ENCODE peak calls at places on chromosomes 13 and 19, in four cellular contexts. A is H1, G is HepG2, Q is GM12878. E is an unnamed sample.

GRCh38 chr19:11504502-11505031 is 1.1 kb downstream of the ZNF653 start:
- DNase-seq in A (no peak), G (no peak), Q (no peak), E (no peak)

GRCh38 chr19:31181535-31181934 is 167.7 kb downstream of the TSHZ3 start:
- DNase-seq in A (no peak), G (no peak), Q (no peak), E (no peak)

GRCh38 chr19:21383980-21384582 is 12.9 kb upstream of the ZNF493 start:
- DNase-seq in A (no peak), G (no peak), Q (no peak), E (no peak)

GRCh38 chr13:46751811-46752635 is 44.9 kb downstream of the ESD start:
- DNase-seq in A (no peak), G (no peak), Q (peak), E (no peak)

GRCh38 chr13:40221460-40222201 is 444.8 kb downstream of the FOXO1 start:
- DNase-seq in A (no peak), G (peak), Q (no peak), E (no peak)

GRCh38 chr19:58229255-58229639 is 533 bp downstream of the ZNF544 start:
- DNase-seq in A (peak), G (peak), Q (no peak), E (no peak)

GRCh38 chr19:6464070-6464873 is at the start of gene CRB3:
- DNase-seq in A (peak), G (peak), Q (no peak), E (no peak)

GRCh38 chr19:3801412-3802096 is 15.4 kb upstream of the MATK start:
- DNase-seq in A (peak), G (no peak), Q (no peak), E (peak)

GRCh38 chr13:112453207-112453829 is 77.2 kb downstream of the SPACA7 start:
- DNase-seq in A (peak), G (no peak), Q (no peak), E (no peak)

GRCh38 chr19:1268392-1269064 is 604 bp upstream of the CIRBP start:
- DNase-seq in A (no peak), G (no peak), Q (no peak), E (no peak)

GRCh38 chr13:113211774-113212173 is 2.4 kb downstream of the CUL4A start:
- DNase-seq in A (no peak), G (peak), Q (no peak), E (no peak)

GRCh38 chr13:42102961-42103688 is 54.7 kb downstream of the DGKH start:
- DNase-seq in A (no peak), G (no peak), Q (no peak), E (no peak)

GRCh38 chr13:61362522-61362921 is 53.1 kb downstream of the PCDH20 start:
- DNase-seq in A (no peak), G (no peak), Q (no peak), E (no peak)

GRCh38 chr19:47398707-47399106 is 20.6 kb downstream of the MEIS3 start:
- DNase-seq in A (no peak), G (no peak), Q (no peak), E (no peak)
- TF ChIP-seq SUZ12 in A (no peak), G (no peak), Q (no peak), E (no peak)

GRCh38 chr19:8366961-8367326 is 3.0 kb downstream of the ANGPTL4 start:
- DNase-seq in A (no peak), G (no peak), Q (no peak), E (no peak)
- H3K9ac ChIP-seq in A (no peak), G (no peak), Q (no peak), E (peak)

GRCh38 chr13:72886272-72887062 is 104.5 kb downstream of the PIBF1 start:
- DNase-seq in A (no peak), G (no peak), Q (no peak), E (no peak)
- TF ChIP-seq SUZ12 in A (no peak), G (no peak), Q (no peak), E (no peak)

DNA sequence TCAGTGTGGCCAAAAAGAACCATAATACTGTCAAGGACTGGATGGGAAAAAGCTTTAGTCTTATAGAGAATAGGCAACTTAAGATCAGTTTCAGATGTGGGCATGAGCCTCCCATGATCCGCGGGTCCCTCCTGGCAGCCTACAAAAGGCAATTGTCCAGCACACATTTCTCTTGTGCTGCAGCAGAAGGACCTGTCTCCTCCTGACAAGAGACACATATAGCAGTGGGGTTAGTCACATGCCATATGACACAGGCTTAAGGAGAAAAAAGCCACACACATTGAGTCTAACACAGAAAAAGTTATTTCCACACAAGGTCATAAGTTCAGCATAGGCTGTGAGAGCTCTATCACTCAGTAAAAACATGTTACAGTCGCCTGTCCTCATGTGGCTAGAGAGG is 1378.7 kb upstream of the PRR20A start:
- DNase-seq in A (no peak), G (no peak), Q (no peak), E (no peak)
- H3K9ac ChIP-seq in A (no peak), G (no peak), Q (no peak), E (no peak)

DNA sequence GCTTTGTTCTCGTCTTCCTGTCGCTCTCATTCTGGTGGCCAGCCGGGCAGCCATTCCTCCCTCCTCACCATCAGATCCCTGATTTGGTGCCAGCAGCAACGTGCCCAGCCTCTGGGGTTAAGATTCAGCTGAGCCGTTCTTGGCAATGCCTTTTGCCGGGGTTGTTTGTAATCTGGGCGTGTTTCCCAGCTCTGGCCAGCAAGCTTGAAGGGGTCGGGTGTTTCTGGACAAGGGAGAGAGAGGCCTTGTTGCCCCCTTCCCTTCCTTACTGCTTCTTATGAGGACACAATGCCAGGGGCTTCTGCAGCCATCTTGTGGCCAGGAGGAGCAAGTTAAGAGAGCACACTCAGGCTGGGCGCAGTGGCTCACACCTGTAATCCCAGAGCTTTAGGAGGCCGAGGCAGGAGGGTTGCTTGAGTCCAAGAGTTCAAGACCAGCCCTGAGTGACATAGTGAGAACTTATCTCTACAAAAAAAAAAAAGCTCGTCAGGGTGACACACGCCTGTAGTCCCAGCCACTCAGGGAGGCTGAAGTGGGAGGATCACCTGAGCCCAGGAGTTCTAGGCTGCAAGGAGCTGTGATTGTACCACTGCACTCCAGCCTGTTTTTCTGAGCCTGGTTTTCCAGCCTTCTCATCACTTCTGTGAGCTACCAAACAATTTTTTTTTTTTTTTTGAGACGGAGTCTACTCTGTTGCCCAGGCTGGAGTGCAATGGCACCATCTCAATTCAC is 10.7 kb upstream of the CRTC1 start:
- DNase-seq in A (no peak), G (no peak), Q (no peak), E (no peak)
- TF ChIP-seq SUZ12 in A (no peak), G (no peak), Q (no peak), E (no peak)

DNA sequence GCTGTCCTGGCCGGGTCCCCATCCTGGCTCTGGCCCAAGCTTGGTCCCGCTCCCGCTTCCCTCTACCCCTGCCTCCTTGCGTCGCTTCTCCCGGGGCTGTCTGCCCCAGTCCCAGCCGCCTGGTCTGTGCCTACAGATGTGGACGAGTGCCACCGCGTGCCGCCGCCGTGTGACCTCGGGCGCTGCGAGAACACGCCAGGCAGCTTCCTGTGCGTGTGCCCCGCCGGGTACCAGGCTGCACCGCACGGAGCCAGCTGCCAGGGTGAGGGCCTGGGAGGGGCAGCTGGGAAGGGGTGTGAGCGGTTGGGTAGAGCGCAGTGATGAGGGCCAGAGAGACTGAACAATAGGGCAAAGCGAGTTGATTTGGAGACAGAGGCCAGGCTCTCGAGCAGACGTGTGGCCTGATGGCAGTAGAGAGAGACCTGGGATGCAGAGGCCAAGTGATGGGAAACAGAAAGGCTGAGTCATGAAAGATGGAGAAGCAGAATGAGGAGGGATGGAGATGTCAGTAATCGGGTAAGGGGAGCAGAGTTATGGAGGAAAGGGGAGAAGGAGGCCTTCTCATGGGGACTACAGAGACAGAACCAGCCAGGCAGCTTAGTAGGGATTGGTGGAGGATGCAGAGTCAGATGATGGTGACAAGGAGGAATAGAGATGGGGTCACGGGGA is 9.4 kb downstream of the LTBP4 start:
- DNase-seq in A (no peak), G (no peak), Q (no peak), E (no peak)
- H3K9ac ChIP-seq in A (no peak), G (no peak), Q (no peak), E (peak)

GRCh38 chr13:28421674-28422410 is 73.1 kb downstream of the FLT1 start:
- DNase-seq in A (no peak), G (no peak), Q (no peak), E (no peak)
- TF ChIP-seq SUZ12 in A (no peak), G (no peak), Q (no peak), E (no peak)

E was measured in NT2/D1.